ENCODE peak calls at places on chromosomes 12 and 14, in seven cellular contexts. X, Q, Z, G, O, A and V are unnamed samples.
A peak's percentile ranks its signal among the peaks of the same experiment; 100 is the strongest.

GRCh38 chr12:89525002-89525823 is 617 bp upstream of the GALNT4 start:
- DNase-seq in X (no peak), Q (peak; percentile 28), Z (peak; percentile 18), G (peak; percentile 29), O (peak; percentile 45), A (peak; percentile 44), V (peak; percentile 69)

GRCh38 chr14:92105845-92106094 is 612 bp downstream of the ATXN3 start:
- DNase-seq in X (no peak), Q (peak; percentile 55), Z (peak; percentile 55), G (peak; percentile 45), O (no peak), A (peak; percentile 59), V (no peak)

GRCh38 chr12:52564582-52564981 is 9.1 kb downstream of the KRT74 start:
- DNase-seq in X (no peak), Q (no peak), Z (no peak), G (no peak), O (no peak), A (no peak), V (no peak)

GRCh38 chr14:29805415-29806123 is 122.1 kb downstream of the PRKD1 start:
- DNase-seq in X (peak; percentile 41), Q (peak; percentile 99), Z (peak; percentile 33), G (peak; percentile 98), O (peak; percentile 7), A (peak; percentile 53), V (peak; percentile 94)

GRCh38 chr14:55398679-55399078 is 13.0 kb downstream of the ATG14 start:
- DNase-seq in X (peak; percentile 38), Q (peak; percentile 96), Z (peak; percentile 40), G (peak; percentile 96), O (no peak), A (no peak), V (peak; percentile 92)

GRCh38 chr12:1922075-1922709 is 3.7 kb upstream of the CACNA2D4 start:
- DNase-seq in X (no peak), Q (no peak), Z (peak; percentile 11), G (no peak), O (no peak), A (no peak), V (no peak)

GRCh38 chr14:58955294-58955821 is 233.1 kb upstream of the DAAM1 start:
- DNase-seq in X (no peak), Q (peak; percentile 80), Z (no peak), G (peak; percentile 75), O (no peak), A (no peak), V (peak; percentile 54)

GRCh38 chr12:89574736-89575208 is 48.9 kb upstream of the POC1B start:
- DNase-seq in X (no peak), Q (peak; percentile 89), Z (peak; percentile 25), G (peak; percentile 84), O (peak; percentile 71), A (no peak), V (peak; percentile 81)

GRCh38 chr14:80364274-80364673 is 153.0 kb upstream of the DIO2 start:
- DNase-seq in X (no peak), Q (peak; percentile 32), Z (no peak), G (peak; percentile 19), O (peak; percentile 1), A (no peak), V (peak; percentile 19)

GRCh38 chr12:104749555-104749954 is 208.5 kb downstream of the SLC41A2 start:
- DNase-seq in X (no peak), Q (no peak), Z (no peak), G (no peak), O (no peak), A (no peak), V (no peak)

GRCh38 chr12:120799417-120800045 is 73.9 kb downstream of the ACADS start:
- DNase-seq in X (no peak), Q (no peak), Z (no peak), G (no peak), O (no peak), A (no peak), V (peak; percentile 8)

GRCh38 chr12:57418255-57418654 is 12.6 kb downstream of the R3HDM2 start:
- DNase-seq in X (no peak), Q (no peak), Z (no peak), G (no peak), O (peak; percentile 18), A (peak; percentile 21), V (no peak)

GRCh38 chr12:16165506-16165905 is 112.0 kb downstream of the SLC15A5 start:
- DNase-seq in X (no peak), Q (peak; percentile 36), Z (peak; percentile 15), G (peak; percentile 21), O (no peak), A (no peak), V (peak; percentile 42)

GRCh38 chr12:16272222-16272621 is 5.3 kb downstream of the SLC15A5 start:
- DNase-seq in X (no peak), Q (peak; percentile 1), Z (no peak), G (no peak), O (no peak), A (no peak), V (no peak)

GRCh38 chr12:69901141-69901900 is 76.3 kb downstream of the MYRFL start:
- DNase-seq in X (no peak), Q (no peak), Z (no peak), G (no peak), O (no peak), A (no peak), V (peak; percentile 52)

GRCh38 chr12:46661161-46661845 is 164.5 kb downstream of the SLC38A4 start:
- DNase-seq in X (no peak), Q (peak; percentile 91), Z (peak; percentile 50), G (peak; percentile 89), O (peak; percentile 40), A (no peak), V (peak; percentile 89)

GRCh38 chr12:109523504-109523903 is 46.1 kb downstream of the UBE3B start:
- DNase-seq in X (no peak), Q (no peak), Z (no peak), G (no peak), O (no peak), A (no peak), V (no peak)

GRCh38 chr12:70619471-70620152 is 17.6 kb downstream of the PTPRB start:
- DNase-seq in X (no peak), Q (peak; percentile 84), Z (no peak), G (peak; percentile 83), O (peak; percentile 32), A (no peak), V (no peak)

GRCh38 chr14:72907886-72908285 is 14.0 kb upstream of the DPF3 start:
- DNase-seq in X (no peak), Q (peak; percentile 81), Z (no peak), G (peak; percentile 73), O (peak; percentile 58), A (no peak), V (peak; percentile 51)

GRCh38 chr14:70640938-70641547 is 673 bp upstream of the TTC9 start:
- DNase-seq in X (no peak), Q (peak; percentile 51), Z (peak; percentile 26), G (peak; percentile 39), O (no peak), A (no peak), V (no peak)

DNA sequence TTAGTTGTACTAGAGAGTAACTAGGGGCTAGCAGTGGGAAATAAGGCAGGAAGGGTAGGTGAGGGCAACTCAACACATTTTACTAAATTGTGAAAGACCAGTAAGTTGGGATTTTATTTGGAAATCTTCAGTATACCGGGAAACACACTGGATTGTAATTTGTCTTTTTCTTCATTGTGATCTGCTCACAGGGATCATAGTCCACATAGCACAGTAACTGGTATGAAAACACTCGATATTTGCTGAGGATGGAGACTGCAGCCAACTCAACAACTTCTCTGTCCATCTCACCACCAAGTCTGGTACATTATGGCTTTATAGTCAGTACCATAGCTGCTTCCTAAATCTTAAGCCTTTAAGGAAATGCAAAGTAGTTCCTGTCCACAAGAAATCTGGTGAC is 2.5 kb downstream of the SLIRP start:
- DNase-seq in X (no peak), Q (no peak), Z (no peak), G (no peak), O (no peak), A (no peak), V (no peak)
- H3K36me3 ChIP-seq in X (peaks cover 25% of the 10 kb centered on the region), Q (peaks cover 5% of the 10 kb centered on the region), Z (no peaks in the 10 kb centered on the region), G (peaks cover 31% of the 10 kb centered on the region), O (peaks cover 65% of the 10 kb centered on the region), A (peaks cover 54% of the 10 kb centered on the region), V (peaks cover 43% of the 10 kb centered on the region)

DNA sequence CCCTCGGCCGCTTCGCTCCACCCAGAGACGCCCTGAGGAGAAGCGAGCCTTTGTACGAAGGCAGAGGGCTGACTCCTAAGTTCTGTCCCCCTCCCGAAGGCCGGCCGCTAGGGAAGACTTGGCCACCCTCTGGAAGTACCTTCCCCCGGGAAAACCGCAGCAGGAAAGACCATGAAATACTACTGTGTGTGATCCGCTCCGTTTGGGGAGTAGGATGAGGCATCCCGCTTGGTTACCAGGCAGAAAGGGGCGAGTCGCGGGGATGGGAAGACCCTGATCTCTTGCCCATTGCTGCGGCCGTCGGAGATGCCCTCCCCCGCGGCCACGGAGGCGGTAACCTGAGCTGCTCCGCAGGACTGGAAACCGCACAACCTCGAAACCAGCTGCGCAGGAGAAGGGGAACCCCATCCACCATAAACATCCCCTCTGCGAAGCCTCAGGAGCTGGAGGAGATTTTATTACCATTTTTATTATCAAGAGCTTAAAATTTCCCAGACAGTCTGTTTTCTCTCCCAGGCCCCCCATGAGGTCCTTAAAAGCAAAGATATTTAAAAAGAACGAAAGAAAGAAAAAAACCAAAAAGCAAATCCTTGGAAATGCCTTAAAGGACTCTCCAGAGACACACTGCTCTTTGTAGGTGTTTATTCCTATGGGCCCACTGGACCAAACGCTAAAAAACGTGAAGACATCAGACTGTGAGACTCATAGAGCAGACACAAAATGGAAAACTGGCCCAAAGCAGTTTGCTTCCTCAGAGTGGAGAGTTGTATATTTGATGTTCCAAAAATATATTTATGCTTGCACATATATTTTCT is 965 bp upstream of the NID2 start:
- DNase-seq in X (no peak), Q (peak; percentile 72), Z (peak; percentile 57), G (peak; percentile 67), O (no peak), A (no peak), V (peak; percentile 71)
- H3K4me1 ChIP-seq in X (peaks cover 30% of the 10 kb centered on the region), Q (peaks cover 25% of the 10 kb centered on the region), Z (no peaks in the 10 kb centered on the region), G (peaks cover 40% of the 10 kb centered on the region), O (no peaks in the 10 kb centered on the region), A (peaks cover 52% of the 10 kb centered on the region), V (peaks cover 37% of the 10 kb centered on the region)

GRCh38 chr12:94571556-94571955 is 78.8 kb downstream of the TMCC3 start:
- DNase-seq in X (no peak), Q (peak; percentile 79), Z (peak; percentile 55), G (peak; percentile 65), O (no peak), A (no peak), V (no peak)
- H3K9me3 ChIP-seq in X (no peaks in the 10 kb centered on the region), Q (no peaks in the 10 kb centered on the region), Z (no peaks in the 10 kb centered on the region), G (no peaks in the 10 kb centered on the region), O (no peaks in the 10 kb centered on the region), A (no peaks in the 10 kb centered on the region), V (no peaks in the 10 kb centered on the region)

DNA sequence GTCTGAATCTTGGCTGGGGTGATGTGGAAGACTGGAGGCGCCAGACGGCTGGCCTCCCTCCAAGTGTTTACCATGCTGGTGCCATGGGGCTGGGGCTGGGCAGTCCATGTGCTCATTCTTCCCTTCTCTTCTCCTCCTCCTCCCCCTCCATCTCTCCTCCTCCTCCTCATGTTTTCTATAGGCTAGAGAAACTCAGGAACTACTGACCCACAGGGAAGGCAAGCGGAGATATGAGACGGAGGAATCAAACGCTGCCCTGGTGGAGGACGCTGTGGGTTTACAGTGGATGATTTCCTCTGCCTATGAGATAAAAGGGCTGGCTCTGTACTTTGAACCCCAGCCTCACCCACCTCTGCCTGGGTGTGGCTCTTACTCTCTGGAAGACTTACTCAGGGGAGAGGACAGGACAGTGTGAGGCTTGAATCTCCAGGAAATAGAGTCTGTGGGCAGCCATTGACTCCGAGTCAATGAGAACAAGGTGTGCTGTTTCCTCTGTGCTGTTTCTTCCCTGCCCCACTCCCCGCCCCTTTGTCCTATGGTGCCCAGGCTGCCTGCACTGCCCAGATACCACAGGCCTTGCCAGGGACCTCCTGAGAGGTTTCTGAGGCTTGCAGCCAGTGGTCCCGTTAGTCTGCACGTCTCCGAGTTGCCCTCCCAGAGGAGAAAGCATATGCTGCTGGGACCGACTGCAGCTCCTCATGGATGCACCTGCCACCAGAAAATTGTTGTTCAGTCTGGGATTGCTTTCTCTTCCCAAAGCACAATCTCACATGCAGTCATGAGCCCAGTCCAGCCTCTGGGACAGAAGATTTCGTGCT is 132.6 kb upstream of the ARHGAP5 start:
- DNase-seq in X (no peak), Q (no peak), Z (no peak), G (no peak), O (no peak), A (no peak), V (no peak)
- H3K36me3 ChIP-seq in X (no peaks in the 10 kb centered on the region), Q (no peaks in the 10 kb centered on the region), Z (no peaks in the 10 kb centered on the region), G (no peaks in the 10 kb centered on the region), O (no peaks in the 10 kb centered on the region), A (no peaks in the 10 kb centered on the region), V (no peaks in the 10 kb centered on the region)